ENCODE peak calls at places on chromosomes 11 and 22, in four cellular contexts. G is AG04450, L is ovary, I is body of pancreas. U is an unnamed sample.
A peak's percentile ranks its signal among the peaks of the same experiment; 100 is the strongest.

GRCh38 chr11:45885274-45885920 is at the start of gene MAPK8IP1:
- DNase-seq in L (peak; percentile 43), I (peak; percentile 62), G (no peak), U (no peak)

GRCh38 chr11:26193714-26194373 is 138.1 kb upstream of the ANO3 start:
- DNase-seq in G (no peak), I (no peak), L (no peak), U (no peak)

GRCh38 chr11:79201637-79202347 is 239.0 kb downstream of the TENM4 start:
- DNase-seq in I (no peak), G (no peak), L (no peak), U (no peak)

GRCh38 chr11:108278546-108278945 is 55.7 kb downstream of the ATM start:
- DNase-seq in G (no peak), I (no peak), L (no peak), U (no peak)

GRCh38 chr22:27004434-27004833 is 347.0 kb downstream of the MIAT start:
- DNase-seq in L (no peak), I (no peak), G (no peak), U (no peak)

GRCh38 chr11:69700278-69701140 is 3.3 kb downstream of the FGF19 start:
- DNase-seq in I (peak; percentile 65), G (no peak), L (no peak), U (peak; percentile 62)

GRCh38 chr11:132493786-132494185 is 1038.5 kb downstream of the OPCML start:
- DNase-seq in I (no peak), G (no peak), L (no peak), U (no peak)

GRCh38 chr11:13944016-13944415 is 18.5 kb upstream of the SPON1 start:
- DNase-seq in L (no peak), I (no peak), G (no peak), U (no peak)

GRCh38 chr22:26617251-26618199 is at the start of gene CRYBB1:
- DNase-seq in L (no peak), I (peak; percentile 44), G (no peak), U (no peak)

GRCh38 chr11:78030429-78031325 is 7.6 kb upstream of the KCTD14 start:
- DNase-seq in G (no peak), I (peak; percentile 86), L (no peak), U (peak; percentile 78)

GRCh38 chr22:29308148-29308790 is 1.8 kb downstream of the GAS2L1 start:
- DNase-seq in G (no peak), L (no peak), I (no peak), U (no peak)

GRCh38 chr11:68670208-68670992 is 13.9 kb upstream of the GAL start:
- DNase-seq in G (no peak), I (no peak), L (no peak), U (no peak)

GRCh38 chr11:116778556-116778955 is 5.8 kb upstream of the BUD13 start:
- DNase-seq in L (no peak), G (no peak), I (no peak), U (no peak)

GRCh38 chr11:400241-400729 is 6.3 kb downstream of the PKP3 start:
- DNase-seq in G (no peak), I (no peak), L (no peak), U (no peak)

GRCh38 chr11:123169821-123170220 is 25.2 kb downstream of the CLMP start:
- DNase-seq in G (no peak), L (no peak), I (no peak), U (no peak)

GRCh38 chr11:3737386-3737933 is 59.9 kb downstream of the NUP98 start:
- DNase-seq in L (no peak), G (no peak), I (no peak), U (no peak)
- H3K4me3 ChIP-seq in L (no peak overlapping the region), G (no peak overlapping the region), I (no peak overlapping the region), U (no peak overlapping the region)

GRCh38 chr22:45484742-45485141 is 17.9 kb upstream of the FBLN1 start:
- DNase-seq in L (no peak), I (no peak), G (no peak), U (no peak)
- TF ChIP-seq CTCF in L (no peak), I (no peak), G (no peak), U (no peak)

GRCh38 chr11:57279131-57279530 is 42.1 kb upstream of the APLNR start:
- DNase-seq in G (no peak), I (no peak), L (no peak), U (peak; percentile 43)
- H3K4me3 ChIP-seq in G (no peak overlapping the region), I (no peak overlapping the region), L (no peak overlapping the region), U (no peak overlapping the region)

GRCh38 chr11:43573233-43573632 is 107.3 kb upstream of the HSD17B12 start:
- DNase-seq in G (no peak), L (no peak), I (no peak), U (no peak)
- TF ChIP-seq CTCF in G (peak; percentile 55), L (no peak), I (no peak), U (peak; percentile 60)

DNA sequence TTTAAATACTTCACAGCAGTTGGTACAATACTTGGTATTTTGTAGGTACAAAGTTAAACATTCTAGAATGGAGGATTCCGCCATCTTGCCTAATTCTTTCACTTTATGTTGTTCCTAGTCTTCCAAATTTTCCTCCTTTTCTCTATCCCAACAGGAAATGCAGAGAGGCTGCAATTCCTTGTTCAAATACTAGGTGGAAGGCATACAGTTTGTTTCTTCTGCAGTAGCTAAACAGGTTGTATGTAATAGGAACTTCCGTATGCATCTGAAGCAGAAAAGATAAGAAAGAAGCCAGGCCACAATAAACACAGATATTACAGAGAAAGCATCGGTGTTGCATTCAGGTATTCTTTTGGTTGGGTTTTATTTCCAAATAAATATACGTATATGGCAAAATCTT is 186.4 kb upstream of the MTMR2 start:
- DNase-seq in I (no peak), L (no peak), G (no peak), U (no peak)
- H3K4me3 ChIP-seq in I (no peak overlapping the region), L (no peak overlapping the region), G (no peak overlapping the region), U (no peak overlapping the region)

U was measured in astrocyte of the spinal cord.